ENCODE peak calls at places on chromosomes 2 and 18, in ten cellular contexts. Q is vagina, F is A549, Z is epithelial cell of esophagus, T is GM12878, B is choroid plexus epithelial cell, U is foreskin fibroblast, W is AG10803, J is IMR-90, E is cardiac fibroblast. G is an unnamed sample.

GRCh38 chr2:37656512-37657423 is 14.7 kb downstream of the CDC42EP3 start:
- DNase-seq in B (no peak), Z (no peak), T (no peak), F (no peak), J (no peak), U (no peak), W (no peak), E (no peak), Q (no peak), G (peak)

GRCh38 chr2:52036036-52036435 is 1004.1 kb upstream of the NRXN1 start:
- DNase-seq in F (no peak), U (peak), W (peak), Q (no peak), E (no peak), T (no peak), J (peak), Z (no peak), B (no peak), G (no peak)

GRCh38 chr2:120379916-120380893 is 34.3 kb downstream of the INHBB start:
- DNase-seq in J (no peak), T (no peak), Z (no peak), U (peak), E (no peak), Q (no peak), W (no peak), B (no peak), F (no peak), G (no peak)

GRCh38 chr2:28643911-28644334 is 107.7 kb upstream of the PPP1CB start:
- DNase-seq in Q (no peak), U (peak), Z (peak), E (peak), W (peak), J (peak), T (no peak), B (peak), F (no peak), G (no peak)

GRCh38 chr2:44649426-44649825 is 287.7 kb downstream of the CAMKMT start:
- DNase-seq in F (no peak), E (peak), Q (no peak), W (peak), Z (no peak), B (no peak), J (no peak), T (no peak), U (no peak), G (no peak)

GRCh38 chr18:12606592-12607315 is 51.2 kb downstream of the SPIRE1 start:
- DNase-seq in U (peak), B (peak), Z (peak), Q (no peak), T (no peak), W (peak), F (peak), J (peak), E (peak), G (no peak)

GRCh38 chr2:79723830-79724229 is 211.0 kb downstream of the CTNNA2 start:
- DNase-seq in Q (no peak), U (peak), T (no peak), W (peak), J (peak), B (peak), E (peak), F (peak), Z (peak), G (no peak)

GRCh38 chr2:193331701-193332100 is 1137.0 kb upstream of the TMEFF2 start:
- DNase-seq in F (no peak), T (no peak), Q (no peak), J (no peak), Z (no peak), U (peak), E (no peak), B (peak), W (no peak), G (no peak)

GRCh38 chr2:240134956-240135520 is 1.1 kb downstream of the COPS9 start:
- DNase-seq in U (no peak), W (no peak), Z (no peak), J (no peak), F (no peak), T (no peak), B (no peak), E (no peak), Q (no peak), G (no peak)

GRCh38 chr2:223306371-223306770 is 254.4 kb downstream of the KCNE4 start:
- DNase-seq in W (no peak), J (peak), B (peak), Z (peak), Q (no peak), U (peak), E (peak), T (no peak), F (peak), G (peak)

DNA sequence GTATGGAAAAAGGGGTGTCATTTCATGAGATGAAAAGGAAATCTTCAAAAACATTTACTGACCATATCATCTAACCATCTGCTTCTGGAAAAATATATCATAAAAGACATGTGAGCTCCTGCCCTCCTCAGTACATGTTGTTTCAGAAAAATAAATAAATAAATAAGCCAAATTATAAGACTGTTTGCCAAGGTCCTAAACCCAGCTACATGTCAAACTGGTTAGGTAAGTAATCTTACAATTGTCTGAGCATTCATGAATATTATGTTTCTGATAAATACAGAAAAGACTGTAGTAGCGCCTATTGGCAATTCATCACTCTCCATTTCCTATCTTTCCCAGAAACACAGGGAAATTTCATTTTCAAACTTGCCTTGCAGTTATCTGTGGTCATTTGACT is 138.9 kb upstream of the SETBP1 start:
- DNase-seq in W (no peak), E (no peak), F (no peak), T (no peak), Z (peak), Q (no peak), B (no peak), U (no peak), J (no peak), G (no peak)
- H3K4me3 ChIP-seq in W (no peak), E (no peak), F (no peak), T (no peak), Z (no peak), Q (no peak), B (no peak), U (no peak), J (no peak), G (no peak)

GRCh38 chr2:104650405-104650996 is 203.4 kb upstream of the POU3F3 start:
- DNase-seq in Z (no peak), F (no peak), W (no peak), B (no peak), T (no peak), U (no peak), E (no peak), J (no peak), Q (no peak), G (no peak)
- TF ChIP-seq CTCF in Z (no peak), F (no peak), W (no peak), B (no peak), T (no peak), U (no peak), E (no peak), J (no peak), Q (no peak), G (no peak)

DNA sequence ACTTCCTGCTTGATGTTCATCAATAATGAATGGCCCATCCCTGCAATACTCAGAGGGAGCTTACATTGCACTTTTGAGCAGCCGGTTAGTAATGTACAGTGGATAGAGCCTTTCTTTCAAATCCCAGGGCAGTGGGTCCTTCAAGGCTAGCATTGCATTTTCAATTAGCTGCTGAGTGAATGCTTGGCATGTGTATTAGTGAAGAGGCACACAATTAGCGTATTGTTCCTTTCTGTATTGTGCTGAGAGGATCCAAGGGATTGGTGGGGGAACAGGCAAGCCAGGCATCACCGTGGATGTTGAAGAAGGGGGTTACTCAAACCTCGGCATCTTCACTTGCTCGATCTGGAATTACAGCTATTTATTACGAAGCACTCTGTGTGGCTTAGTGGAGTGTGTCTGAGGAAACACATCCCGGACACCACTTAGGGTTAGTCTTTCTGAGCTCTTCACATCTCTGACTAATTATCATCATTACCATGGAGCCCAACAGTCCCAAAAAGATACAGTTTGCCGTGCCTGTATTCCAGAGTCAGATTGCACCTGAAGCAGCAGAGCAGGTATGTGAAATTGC is at the start of gene PPP1R1C:
- DNase-seq in E (no peak), J (no peak), U (no peak), Q (no peak), W (no peak), F (no peak), T (no peak), Z (no peak), B (no peak), G (no peak)
- H3K4me3 ChIP-seq in E (no peak), J (no peak), U (no peak), Q (no peak), W (no peak), F (no peak), T (no peak), Z (no peak), B (no peak), G (no peak)

GRCh38 chr18:7872569-7872968 is 305.5 kb downstream of the PTPRM start:
- DNase-seq in B (peak), Z (peak), U (peak), E (peak), T (no peak), F (peak), Q (no peak), J (peak), W (peak), G (no peak)
- TF ChIP-seq CTCF in B (peak), Z (peak), U (peak), E (peak), T (no peak), F (peak), Q (no peak), J (peak), W (peak), G (no peak)

GRCh38 chr2:150023663-150024062 is 436.1 kb upstream of the MMADHC start:
- DNase-seq in J (no peak), Q (no peak), U (no peak), W (no peak), B (no peak), F (no peak), E (no peak), T (no peak), Z (no peak), G (no peak)
- H3K4me3 ChIP-seq in J (no peak), Q (no peak), U (no peak), W (no peak), B (no peak), F (no peak), E (no peak), T (no peak), Z (no peak), G (no peak)

GRCh38 chr18:48345596-48345995 is 63.6 kb downstream of the ZBTB7C start:
- DNase-seq in E (peak), F (peak), J (peak), Z (peak), B (peak), W (peak), Q (no peak), U (peak), T (no peak), G (no peak)
- TF ChIP-seq CTCF in E (peak), F (peak), J (peak), Z (peak), B (peak), W (peak), Q (no peak), U (peak), T (no peak), G (no peak)

GRCh38 chr2:10329880-10330699 is 27.4 kb downstream of the HPCAL1 start:
- DNase-seq in F (peak), W (peak), Z (peak), T (no peak), U (peak), J (peak), Q (no peak), E (peak), B (peak), G (no peak)
- H3K4me3 ChIP-seq in F (peak), W (no peak), Z (no peak), T (peak), U (no peak), J (no peak), Q (no peak), E (no peak), B (no peak), G (peak)

GRCh38 chr18:65721634-65722033 is 29.2 kb upstream of the CDH7 start:
- DNase-seq in T (no peak), Q (no peak), B (peak), E (no peak), F (no peak), Z (no peak), W (no peak), U (no peak), J (no peak), G (no peak)

DNA sequence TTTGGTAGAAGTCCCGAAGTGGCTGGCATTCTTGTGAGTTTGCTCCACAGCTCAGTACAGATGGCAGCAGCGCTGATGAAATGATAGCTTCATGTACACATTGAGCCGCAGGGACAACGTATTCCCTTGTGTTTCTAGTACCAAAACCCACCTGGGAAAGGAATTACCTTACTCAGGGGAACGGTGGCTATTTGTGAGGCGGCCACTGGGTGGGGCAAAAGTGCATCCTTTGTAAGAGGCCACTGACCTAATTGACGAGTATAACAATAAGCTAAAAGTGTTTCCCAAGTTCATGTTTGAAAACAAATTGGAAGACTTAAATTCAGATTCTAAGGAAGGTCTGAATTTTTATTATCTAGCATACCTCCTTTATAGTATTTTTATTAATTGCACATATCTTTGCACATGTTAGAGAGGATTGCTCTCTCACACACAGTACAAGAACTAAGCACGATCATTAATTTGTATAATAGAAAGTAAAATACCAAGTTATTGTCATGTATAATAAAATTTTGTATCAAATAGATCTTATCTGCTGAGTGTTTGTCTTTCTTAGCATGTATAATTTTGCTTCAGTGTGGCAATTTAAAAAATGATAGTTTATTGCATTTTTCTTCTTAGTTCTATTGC is 25.3 kb upstream of the CDH7 start:
- DNase-seq in W (no peak), B (peak), Z (peak), E (no peak), F (peak), U (no peak), T (no peak), J (no peak), Q (no peak), G (peak)
- TF ChIP-seq CTCF in W (no peak), B (peak), Z (peak), E (no peak), F (peak), U (no peak), T (no peak), J (no peak), Q (no peak), G (no peak)